ENCODE peak calls at places on chromosomes 4 and X, in five cellular contexts. B is pancreas, X is AG10803, E is epithelial cell of proximal tubule, D is fibroblast of mammary gland. I is an unnamed sample.

GRCh38 chr4:168585168-168586091 is 88.6 kb downstream of the PALLD start:
- DNase-seq in E (no peak), B (peak; percentile 41), D (peak; percentile 87), X (peak; percentile 77), I (peak; percentile 90)

GRCh38 chr4:137641554-137641953 is 109.3 kb upstream of the PCDH18 start:
- DNase-seq in D (peak; percentile 93), B (no peak), X (peak; percentile 68), E (no peak), I (no peak)

GRCh38 chr4:142567620-142568451 is 278.3 kb downstream of the INPP4B start:
- DNase-seq in E (peak; percentile 64), B (no peak), X (peak; percentile 43), D (peak; percentile 20), I (no peak)

GRCh38 chr4:139015948-139016451 is 419 bp downstream of the NOCT start:
- DNase-seq in D (peak; percentile 32), X (peak; percentile 21), E (no peak), B (no peak), I (no peak)

GRCh38 chrX:3939967-3940610 is 226.6 kb upstream of the PRKX start:
- DNase-seq in E (no peak), D (peak; percentile 24), B (peak; percentile 61), X (peak; percentile 5), I (no peak)

GRCh38 chr4:78907638-78908037 is 31.6 kb downstream of the PAQR3 start:
- DNase-seq in B (no peak), D (no peak), E (no peak), X (no peak), I (no peak)

GRCh38 chr4:94728056-94728766 is 29.5 kb upstream of the BMPR1B start:
- DNase-seq in E (no peak), D (peak; percentile 59), B (no peak), X (peak; percentile 65), I (no peak)

GRCh38 chrX:119635799-119636198 is 29.6 kb upstream of the NKRF start:
- DNase-seq in B (no peak), X (no peak), E (no peak), D (no peak), I (no peak)

GRCh38 chr4:99205104-99205979 is 13.7 kb downstream of the ADH6 start:
- DNase-seq in D (peak; percentile 86), B (no peak), E (no peak), X (peak; percentile 78), I (no peak)

GRCh38 chr4:138897818-138898226 is 117.8 kb upstream of the NOCT start:
- DNase-seq in X (peak; percentile 60), E (no peak), B (no peak), D (peak; percentile 61), I (no peak)

GRCh38 chrX:104166735-104167436 is 633 bp downstream of the FAM199X start:
- DNase-seq in E (no peak), X (no peak), B (no peak), D (no peak), I (no peak)

GRCh38 chrX:33204889-33205288 is 6.5 kb downstream of the DMD start:
- DNase-seq in B (no peak), D (peak; percentile 48), E (no peak), X (no peak), I (no peak)

GRCh38 chr4:2867758-2868491 is 24.3 kb downstream of the ADD1 start:
- DNase-seq in B (no peak), D (no peak), E (no peak), X (peak; percentile 38), I (no peak)

GRCh38 chr4:101977096-101977495 is 186.6 kb downstream of the BANK1 start:
- DNase-seq in X (peak; percentile 99), B (no peak), E (peak; percentile 59), D (peak; percentile 98), I (peak; percentile 70)

GRCh38 chrX:2424317-2424716 is 76.5 kb downstream of the DHRSX start:
- DNase-seq in X (no peak), E (no peak), B (no peak), D (no peak), I (no peak)

GRCh38 chr4:74098628-74098995 is 383 bp downstream of the CXCL2 start:
- DNase-seq in B (no peak), D (no peak), E (no peak), X (no peak), I (peak; percentile 70)

GRCh38 chr4:122930877-122931276 is 8.5 kb upstream of the NUDT6 start:
- DNase-seq in D (peak; percentile 34), X (peak; percentile 35), E (no peak), B (no peak), I (no peak)

GRCh38 chr4:51842167-51842553 is 793 bp upstream of the DCUN1D4 start:
- DNase-seq in B (no peak), D (peak; percentile 28), X (peak; percentile 25), E (no peak), I (no peak)

GRCh38 chr4:41921476-41921875 is 13.8 kb upstream of the TMEM33 start:
- DNase-seq in D (no peak), B (no peak), X (no peak), E (no peak), I (no peak)

GRCh38 chr4:24382381-24382780 is 202.0 kb downstream of the DHX15 start:
- DNase-seq in E (peak; percentile 88), B (no peak), D (peak; percentile 9), X (no peak), I (no peak)

GRCh38 chr4:89397464-89397863 is 89.9 kb upstream of the GPRIN3 start:
- DNase-seq in E (no peak), X (no peak), D (no peak), B (no peak), I (no peak)

GRCh38 chr4:7610062-7610670 is 175.4 kb upstream of the PSAPL1 start:
- DNase-seq in D (no peak), X (no peak), B (no peak), E (no peak), I (no peak)

GRCh38 chrX:20531667-20532066 is 265.0 kb upstream of the RPS6KA3 start:
- DNase-seq in B (no peak), X (peak; percentile 54), D (peak; percentile 40), E (no peak), I (no peak)

GRCh38 chrX:118627084-118627758 is 100.2 kb upstream of the IL13RA1 start:
- DNase-seq in E (no peak), X (no peak), D (peak; percentile 11), B (no peak), I (no peak)

GRCh38 chr4:26418107-26418506 is 72.2 kb downstream of the CCKAR start:
- DNase-seq in X (no peak), D (no peak), E (no peak), B (no peak), I (no peak)

GRCh38 chr4:46385235-46385634 is 4.7 kb downstream of the GABRA2 start:
- DNase-seq in E (no peak), X (no peak), B (no peak), D (no peak), I (no peak)

GRCh38 chr4:112857461-112857860 is 192.0 kb upstream of the ANK2 start:
- DNase-seq in D (peak; percentile 95), X (peak; percentile 89), B (no peak), E (peak; percentile 84), I (no peak)

GRCh38 chrX:138709886-138710285 is 1.6 kb downstream of the FGF13 start:
- DNase-seq in B (no peak), X (no peak), E (no peak), D (no peak), I (no peak)

GRCh38 chrX:150966235-150966634 is 16.9 kb upstream of the HMGB3 start:
- DNase-seq in X (no peak), B (no peak), D (no peak), E (no peak), I (no peak)

GRCh38 chr4:107618656-107619055 is 101.4 kb downstream of the PAPSS1 start:
- DNase-seq in E (no peak), D (no peak), B (no peak), X (peak; percentile 76), I (no peak)

GRCh38 chr4:41991916-41992767 is 1.8 kb downstream of the SLC30A9 start:
- DNase-seq in D (peak; percentile 37), B (no peak), X (no peak), E (no peak), I (no peak)

GRCh38 chr4:6527683-6528595 is 47.0 kb upstream of the MAN2B2 start:
- DNase-seq in E (no peak), D (no peak), B (no peak), X (no peak), I (no peak)

DNA sequence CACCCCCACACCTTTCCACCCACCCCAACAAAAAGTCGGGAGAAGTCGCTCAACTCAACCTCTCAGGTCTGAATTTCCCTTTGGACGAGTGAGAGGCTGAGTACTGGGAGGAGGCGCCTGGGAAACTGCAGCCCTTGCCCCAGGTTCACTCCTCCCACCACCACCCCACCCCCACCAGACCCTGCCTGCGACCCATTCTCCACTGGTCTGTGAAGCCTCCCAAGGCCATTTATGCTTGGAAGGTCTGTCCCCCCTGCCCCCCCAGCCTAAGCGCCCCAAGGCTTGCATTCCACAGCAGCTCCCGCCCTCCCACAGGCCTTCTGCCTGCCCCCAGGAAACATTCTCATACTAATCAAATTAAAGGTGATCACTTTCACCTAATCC is 27.2 kb downstream of the ELF4 start:
- DNase-seq in X (no peak), D (no peak), E (no peak), B (no peak), I (no peak)
- H3K4me3 ChIP-seq in X (no peak overlapping the region), D (no peak overlapping the region), E (no peak overlapping the region), B (no peak overlapping the region), I (no peak overlapping the region)

GRCh38 chrX:106726485-106727437 is at the start of gene RNF128:
- DNase-seq in D (peak; percentile 23), E (no peak), X (peak; percentile 15), B (peak; percentile 79), I (peak; percentile 58)
- H3K4me3 ChIP-seq in D (peak within 1 kb of the TSS; percentile 50), E (peak within 1 kb of the TSS; percentile 81), X (peak within 1 kb of the TSS; percentile 65), B (peak within 1 kb of the TSS; percentile 58), I (peak within 1 kb of the TSS; percentile 58)

GRCh38 chrX:45748443-45748842 is 547.8 kb upstream of the DIPK2B start:
- DNase-seq in D (peak; percentile 11), B (no peak), X (no peak), E (no peak), I (no peak)
- H3K4me3 ChIP-seq in D (no peak overlapping the region), B (no peak overlapping the region), X (no peak overlapping the region), E (no peak overlapping the region), I (no peak overlapping the region)

GRCh38 chrX:39648548-39649254 is 449.1 kb downstream of the BCOR start:
- DNase-seq in D (no peak), E (no peak), X (peak; percentile 31), B (no peak), I (no peak)
- H3K4me3 ChIP-seq in D (no peak overlapping the region), E (no peak overlapping the region), X (no peak overlapping the region), B (no peak overlapping the region), I (no peak overlapping the region)

DNA sequence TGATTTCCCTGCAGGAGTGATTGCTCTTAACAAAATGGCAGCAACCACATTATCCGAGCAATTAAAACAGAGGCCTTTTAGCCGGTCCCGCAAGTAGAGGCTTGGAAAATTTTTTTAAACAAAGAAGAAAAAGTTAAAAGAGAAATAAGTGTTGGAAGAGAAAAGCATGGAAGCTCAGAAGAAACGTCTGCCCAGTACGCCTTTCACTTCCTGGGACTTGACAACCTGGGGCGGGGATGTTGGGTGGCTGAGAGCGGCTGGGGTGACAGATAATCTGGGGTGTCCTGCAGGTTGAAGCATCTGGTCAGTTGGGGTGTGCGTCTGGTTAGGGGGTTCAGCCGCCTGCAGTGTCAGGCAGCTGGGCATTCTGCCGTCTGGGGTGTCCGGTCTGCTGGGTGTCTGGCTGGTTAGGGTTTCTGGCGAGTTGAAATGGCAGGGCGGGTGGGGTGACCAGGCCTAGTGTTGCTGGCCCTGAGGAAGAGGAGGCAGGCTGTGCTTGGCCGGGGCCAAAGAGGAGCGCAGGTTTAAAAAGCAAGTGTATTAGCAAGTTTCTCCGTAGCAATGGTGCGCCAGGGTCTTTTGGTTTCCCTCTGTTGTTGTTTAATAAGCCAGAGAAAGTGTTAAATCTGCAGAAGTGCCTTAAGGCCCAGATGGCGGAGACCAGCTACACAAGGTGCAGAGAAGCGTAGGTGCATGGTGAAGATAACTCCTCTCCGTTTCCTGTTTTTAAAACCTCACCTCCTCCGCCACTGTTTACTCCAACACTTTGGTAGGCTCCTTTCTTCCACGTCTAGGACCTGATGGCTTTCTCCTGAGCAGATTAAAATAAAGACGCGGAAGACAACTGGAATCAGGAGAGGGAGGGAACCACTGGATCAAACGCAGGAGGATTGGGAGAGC is 5.6 kb downstream of the HAND2 start:
- DNase-seq in D (no peak), E (no peak), B (no peak), X (no peak), I (no peak)
- H3K4me3 ChIP-seq in D (peak overlapping the region; percentile 92), E (no peak overlapping the region), B (no peak overlapping the region), X (no peak overlapping the region), I (peak overlapping the region; percentile 55)

I was measured in suprapubic skin.